ENCODE peak calls at places on chromosome 3, in seven cellular contexts. D, C, G, K, M, J and N are unnamed samples.

GRCh38 chr3:171846594-171846993 is 3.4 kb downstream of the TMEM212 start:
- DNase-seq in M (no peak), K (no peak), D (peak), C (no peak), G (no peak), J (no peak), N (no peak)

GRCh38 chr3:122247825-122248185 is 64.3 kb downstream of the CASR start:
- DNase-seq in C (no peak), M (no peak), K (no peak), J (no peak), D (no peak), G (no peak), N (no peak)

GRCh38 chr3:30644615-30645014 is 38.2 kb downstream of the TGFBR2 start:
- DNase-seq in M (no peak), K (no peak), C (peak), G (peak), J (no peak), D (peak), N (peak)

GRCh38 chr3:119308355-119308754 is 14.2 kb downstream of the ARHGAP31 start:
- DNase-seq in G (no peak), D (no peak), J (no peak), C (no peak), K (no peak), M (no peak), N (no peak)

GRCh38 chr3:105616374-105616915 is 249.7 kb downstream of the ALCAM start:
- DNase-seq in D (no peak), J (no peak), C (no peak), M (no peak), G (no peak), K (no peak), N (no peak)

GRCh38 chr3:38843898-38844297 is 27.9 kb upstream of the SCN10A start:
- DNase-seq in K (no peak), C (no peak), J (no peak), G (no peak), D (no peak), M (no peak), N (no peak)

GRCh38 chr3:185176756-185177359 is 24.0 kb upstream of the C3orf70 start:
- DNase-seq in D (peak), M (no peak), J (peak), G (no peak), K (peak), C (no peak), N (peak)

GRCh38 chr3:61668317-61668864 is 107.0 kb downstream of the PTPRG start:
- DNase-seq in J (no peak), K (no peak), G (no peak), C (no peak), D (no peak), M (no peak), N (no peak)

GRCh38 chr3:122942937-122943827 is 84.4 kb downstream of the SEMA5B start:
- DNase-seq in K (peak), C (no peak), J (peak), G (no peak), D (peak), M (peak), N (peak)